ENCODE peak calls at places on chromosome 13, in five cellular contexts. N, R, M, P and C are unnamed samples.
A peak's percentile ranks its signal among the peaks of the same experiment; 100 is the strongest.

GRCh38 chr13:108427355-108427754 is 157.8 kb downstream of the TNFSF13B start:
- DNase-seq in M (no peak), P (no peak), R (no peak), N (no peak), C (no peak)

GRCh38 chr13:26377038-26377437 is 123.1 kb downstream of the CDK8 start:
- DNase-seq in M (no peak), N (no peak), P (no peak), R (no peak), C (no peak)

GRCh38 chr13:100098445-100099116 is 9.7 kb downstream of the PCCA start:
- DNase-seq in M (no peak), P (no peak), R (no peak), N (no peak), C (no peak)

GRCh38 chr13:32261567-32261966 is 53.6 kb downstream of the ZAR1L start:
- DNase-seq in P (no peak), M (no peak), N (no peak), R (no peak), C (peak; percentile 12)

GRCh38 chr13:94556646-94557045 is 39.3 kb downstream of the TGDS start:
- DNase-seq in P (no peak), N (no peak), M (no peak), R (no peak), C (no peak)

GRCh38 chr13:79451500-79451962 is 29.4 kb upstream of the NDFIP2 start:
- DNase-seq in P (no peak), R (peak; percentile 74), N (no peak), M (peak; percentile 24), C (no peak)

GRCh38 chr13:111343186-111343805 is 22.9 kb downstream of the TEX29 start:
- DNase-seq in R (no peak), M (no peak), N (no peak), P (no peak), C (no peak)

GRCh38 chr13:98094678-98095266 is 48.1 kb upstream of the FARP1 start:
- DNase-seq in M (no peak), N (no peak), P (no peak), R (no peak), C (no peak)

GRCh38 chr13:34223984-34224383 is 406.0 kb downstream of the RFC3 start:
- DNase-seq in P (no peak), M (no peak), N (no peak), R (no peak), C (no peak)

GRCh38 chr13:50512602-50513527 is 330.6 kb downstream of the DLEU7 start:
- DNase-seq in P (no peak), N (no peak), R (no peak), M (no peak), C (peak; percentile 53)

GRCh38 chr13:20495087-20496023 is 30.3 kb downstream of the CRYL1 start:
- DNase-seq in P (no peak), R (peak; percentile 24), M (no peak), N (peak; percentile 12), C (peak; percentile 76)